ENCODE peak calls at places on chromosomes 1 and 21, in ten cellular contexts. A is K562, Z is left ventricle myocardium inferior, U is cardiac muscle cell, G is A549, Q is dorsolateral prefrontal cortex, X is mesendoderm, B is RWPE1, C is aorta, N is mammary epithelial cell. E is an unnamed sample.

GRCh38 chr1:157702308-157702825 is 1.8 kb upstream of the FCRL3 start:
- DNase-seq in B (no peak), Q (no peak), U (no peak), X (no peak), C (no peak), Z (no peak), G (no peak), N (no peak), A (no peak), E (no peak)

GRCh38 chr1:177425241-177425640 is 254.5 kb downstream of the BRINP2 start:
- DNase-seq in C (no peak), N (no peak), A (no peak), U (no peak), Z (no peak), Q (no peak), G (no peak), X (no peak), B (no peak), E (no peak)

GRCh38 chr1:179781962-179782361 is 38.9 kb downstream of the FAM163A start:
- DNase-seq in A (no peak), X (no peak), C (no peak), Z (peak; percentile 76), G (no peak), Q (no peak), N (no peak), U (no peak), B (no peak), E (no peak)

GRCh38 chr1:170674239-170674638 is 10.3 kb downstream of the PRRX1 start:
- DNase-seq in Q (no peak), C (no peak), G (no peak), U (no peak), A (no peak), X (no peak), B (no peak), Z (no peak), N (no peak), E (no peak)

GRCh38 chr1:187396929-187397796 is 568.4 kb downstream of the PLA2G4A start:
- DNase-seq in Z (no peak), B (no peak), C (no peak), G (no peak), A (no peak), N (no peak), U (peak; percentile 73), Q (no peak), X (no peak), E (no peak)

GRCh38 chr21:26137379-26138060 is 33.0 kb downstream of the APP start:
- DNase-seq in X (no peak), G (no peak), A (no peak), U (no peak), B (no peak), C (no peak), Q (no peak), N (no peak), Z (no peak), E (no peak)

GRCh38 chr1:48817505-48818114 is 40.9 kb upstream of the BEND5 start:
- DNase-seq in G (peak; percentile 44), X (peak; percentile 77), N (peak; percentile 47), Z (peak; percentile 37), B (peak; percentile 12), A (peak; percentile 8), C (peak; percentile 72), U (peak; percentile 77), Q (peak; percentile 44), E (peak; percentile 6)

GRCh38 chr21:45542242-45542666 is at the start of gene SLC19A1:
- DNase-seq in A (peak; percentile 98), B (peak; percentile 87), U (peak; percentile 79), G (peak; percentile 48), N (peak; percentile 22), Q (peak; percentile 53), X (peak; percentile 37), Z (peak; percentile 76), C (peak; percentile 80), E (no peak)

GRCh38 chr21:45568383-45568782 is 26.1 kb upstream of the SLC19A1 start:
- DNase-seq in C (no peak), N (no peak), B (no peak), X (no peak), A (no peak), Q (no peak), Z (no peak), G (no peak), U (no peak), E (no peak)

GRCh38 chr1:243496173-243496553 is 240.3 kb downstream of the SDCCAG8 start:
- DNase-seq in U (no peak), B (no peak), A (no peak), C (peak; percentile 62), Q (peak; percentile 68), Z (no peak), N (no peak), X (no peak), G (no peak), E (peak; percentile 86)

GRCh38 chr1:68231627-68232303 is 558 bp downstream of the WLS start:
- DNase-seq in B (peak; percentile 87), N (peak; percentile 68), A (no peak), X (peak; percentile 72), U (peak; percentile 67), Q (peak; percentile 31), G (peak; percentile 17), C (peak; percentile 75), Z (peak; percentile 65), E (peak; percentile 12)

GRCh38 chr21:37787456-37787855 is 128.8 kb downstream of the KCNJ6 start:
- DNase-seq in G (peak; percentile 53), C (no peak), U (no peak), Q (no peak), B (peak; percentile 64), Z (no peak), N (peak; percentile 61), A (no peak), X (peak; percentile 36), E (no peak)

GRCh38 chr1:151039527-151039926 is 3.1 kb downstream of the BNIPL start:
- DNase-seq in U (peak; percentile 47), X (no peak), A (no peak), G (no peak), Q (no peak), C (no peak), Z (no peak), N (no peak), B (no peak), E (no peak)

GRCh38 chr1:241702436-241702835 is 50.4 kb downstream of the WDR64 start:
- DNase-seq in G (peak; percentile 17), B (peak; percentile 50), X (no peak), Q (no peak), N (peak; percentile 73), A (no peak), U (no peak), Z (no peak), C (no peak), E (no peak)

GRCh38 chr1:162019006-162019405 is 4.7 kb downstream of the OLFML2B start:
- DNase-seq in G (no peak), Z (no peak), U (no peak), Q (no peak), X (no peak), N (peak; percentile 75), B (peak; percentile 26), A (no peak), C (no peak), E (no peak)

GRCh38 chr1:76137746-76138145 is 63.2 kb downstream of the ST6GALNAC3 start:
- DNase-seq in C (no peak), A (no peak), Z (no peak), Q (no peak), N (no peak), U (no peak), X (no peak), G (no peak), B (no peak), E (no peak)
- H3K27ac ChIP-seq in C (no peak overlapping the region), A (no peak overlapping the region), Z (peak overlapping the region; percentile 88), Q (no peak overlapping the region), N (no peak overlapping the region), U (no peak overlapping the region), X (no peak overlapping the region), G (no peak overlapping the region), B (no peak overlapping the region), E (no peak overlapping the region)

DNA sequence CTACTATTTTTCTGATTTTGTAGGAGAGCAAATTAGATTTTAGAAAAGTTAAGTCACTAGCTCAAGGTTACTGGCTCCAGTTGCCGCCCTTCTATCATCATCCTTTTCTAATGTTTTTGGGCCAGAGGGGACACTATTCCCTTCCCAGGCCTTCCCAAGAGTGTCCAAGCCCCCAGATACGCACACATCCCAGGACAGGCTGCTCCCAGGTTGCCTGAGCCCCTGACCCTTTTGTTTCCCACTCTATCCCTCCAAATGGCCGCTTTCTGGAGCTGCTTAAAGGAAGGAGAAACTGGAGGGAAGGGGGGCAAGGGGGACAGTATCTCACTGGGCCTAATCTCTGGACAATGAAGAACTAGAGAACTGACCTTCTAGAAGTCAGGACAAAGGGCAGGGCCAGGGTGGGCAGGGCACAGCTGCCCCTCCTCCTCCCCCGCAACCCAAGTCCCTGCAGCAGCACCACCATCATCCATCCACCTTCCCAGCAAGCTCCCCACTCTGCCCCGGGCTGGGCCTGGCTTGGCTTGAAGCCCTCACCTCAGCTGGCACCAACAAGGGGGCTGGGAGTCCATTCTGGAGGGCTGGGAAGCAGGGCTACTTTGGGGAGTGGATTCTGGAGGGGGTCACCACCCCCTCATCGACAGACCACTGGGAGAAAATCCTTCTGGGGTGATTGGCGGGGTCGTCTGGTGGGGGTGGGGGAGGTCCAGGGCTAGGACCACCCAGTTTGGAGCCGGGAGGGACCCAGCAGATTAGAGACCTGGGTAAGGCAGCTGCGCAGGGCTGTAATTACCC is 998 bp upstream of the MAP7D1 start:
- DNase-seq in G (no peak), U (peak; percentile 55), X (no peak), C (peak; percentile 65), B (no peak), A (no peak), Z (peak; percentile 67), Q (no peak), N (no peak), E (peak; percentile 44)
- H3K27ac ChIP-seq in G (peak overlapping the region; percentile 99), U (peak overlapping the region; percentile 97), X (peak overlapping the region; percentile 77), C (peak overlapping the region; percentile 97), B (peak overlapping the region; percentile 99), A (peak overlapping the region; percentile 84), Z (peak overlapping the region; percentile 100), Q (peak overlapping the region; percentile 100), N (peak overlapping the region; percentile 84), E (peak overlapping the region; percentile 99)

DNA sequence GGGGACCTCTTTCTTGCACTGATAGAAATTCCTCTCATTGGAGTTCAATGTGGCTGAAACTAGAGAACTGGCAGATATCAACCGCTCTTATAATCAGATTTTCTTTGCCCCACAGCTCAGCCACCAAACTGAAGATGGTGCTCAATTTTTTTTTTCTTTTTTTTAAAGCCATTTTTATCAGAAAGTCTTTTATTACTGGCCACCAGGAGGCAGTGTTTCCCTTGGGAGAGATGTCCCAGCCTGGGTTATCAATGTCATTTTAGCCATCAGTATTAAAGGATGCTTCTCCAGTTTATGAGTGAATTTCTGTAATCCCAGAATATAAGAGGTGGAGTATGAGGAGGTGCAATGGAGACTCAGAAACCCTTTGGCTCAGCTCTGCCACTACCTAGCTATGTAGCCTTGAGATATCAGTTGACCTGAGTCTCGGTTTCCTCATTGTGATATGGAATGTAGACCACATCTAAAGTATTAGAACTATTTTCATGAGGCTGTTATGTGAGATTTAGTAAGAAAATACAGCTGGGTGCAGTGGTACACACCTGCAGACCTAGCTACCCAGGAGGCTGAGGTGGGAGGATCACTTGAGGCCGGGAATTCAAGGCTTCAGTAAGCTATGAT is 27.6 kb downstream of the CD244 start:
- DNase-seq in A (peak; percentile 38), G (peak; percentile 68), X (peak; percentile 39), Z (no peak), B (peak; percentile 23), N (peak; percentile 20), Q (no peak), C (no peak), U (peak; percentile 79), E (no peak)
- H3K27ac ChIP-seq in A (no peak overlapping the region), G (no peak overlapping the region), X (no peak overlapping the region), Z (no peak overlapping the region), B (no peak overlapping the region), N (no peak overlapping the region), Q (no peak overlapping the region), C (no peak overlapping the region), U (no peak overlapping the region), E (no peak overlapping the region)

GRCh38 chr1:206478746-206479145 is 8.5 kb downstream of the IKBKE start:
- DNase-seq in Q (no peak), X (no peak), C (no peak), G (no peak), N (no peak), Z (no peak), U (no peak), A (no peak), B (no peak), E (no peak)
- H3K27ac ChIP-seq in Q (no peak overlapping the region), X (no peak overlapping the region), C (no peak overlapping the region), G (no peak overlapping the region), N (no peak overlapping the region), Z (no peak overlapping the region), U (no peak overlapping the region), A (no peak overlapping the region), B (no peak overlapping the region), E (no peak overlapping the region)

E was measured in substantia nigra.